ENCODE peak calls at places on chromosomes 6 and 20, in four cellular contexts. One of them, this sample, is unnamed.

GRCh38 chr6:9186148-9186547 is 750.8 kb upstream of the SLC35B3 start:
- DNase-seq in sigmoid colon: no peak
- DNase-seq in NCI-H1092: no peak
- DNase-seq in heart right ventricle: no peak
- DNase-seq in this sample: no peak

GRCh38 chr6:112332274-112332673 is 14.9 kb upstream of the RFPL4B start:
- DNase-seq in sigmoid colon: no peak
- DNase-seq in heart right ventricle: no peak
- DNase-seq in NCI-H1092: no peak
- DNase-seq in this sample: no peak

GRCh38 chr20:50859161-50859560 is 64.3 kb downstream of the BCAS4 start:
- DNase-seq in heart right ventricle: no peak
- DNase-seq in NCI-H1092: no peak
- DNase-seq in sigmoid colon: no peak
- DNase-seq in this sample: no peak

GRCh38 chr6:116218172-116218633 is 35.7 kb downstream of the TSPYL4 start:
- DNase-seq in heart right ventricle: no peak
- DNase-seq in sigmoid colon: no peak
- DNase-seq in NCI-H1092: no peak
- DNase-seq in this sample: no peak

GRCh38 chr6:12138377-12138776 is 126.3 kb downstream of the HIVEP1 start:
- DNase-seq in heart right ventricle: no peak
- DNase-seq in sigmoid colon: no peak
- DNase-seq in NCI-H1092: no peak
- DNase-seq in this sample: no peak

GRCh38 chr20:60102665-60103210 is 144.5 kb downstream of the CDH26 start:
- DNase-seq in NCI-H1092: no peak
- DNase-seq in sigmoid colon: no peak
- DNase-seq in heart right ventricle: no peak
- DNase-seq in this sample: no peak

GRCh38 chr6:136113736-136114173 is 136.4 kb downstream of the MTFR2 start:
- DNase-seq in heart right ventricle: peak
- DNase-seq in NCI-H1092: peak
- DNase-seq in sigmoid colon: peak
- DNase-seq in this sample: peak

GRCh38 chr6:149405823-149406765 is 6.0 kb downstream of the SUMO4 start:
- DNase-seq in NCI-H1092: no peak
- DNase-seq in sigmoid colon: no peak
- DNase-seq in heart right ventricle: no peak
- DNase-seq in this sample: no peak